ENCODE peak calls at places on chromosomes 5 and 9, in nine cellular contexts. One of them, this sample, is unnamed.

GRCh38 chr5:143931986-143932385 is 120.0 kb downstream of the HMHB1 start:
- DNase-seq in psoas muscle: no peak
- DNase-seq in astrocyte: no peak
- DNase-seq in CD8-positive, alpha-beta T cell: no peak
- DNase-seq in K562: no peak
- DNase-seq in gastrocnemius medialis: no peak
- DNase-seq in IMR-90: no peak
- DNase-seq in HepG2: no peak
- DNase-seq in body of pancreas: no peak
- DNase-seq in this sample: no peak

GRCh38 chr9:113798062-113799030 is 77.8 kb upstream of the ZNF618 start:
- DNase-seq in psoas muscle: no peak
- DNase-seq in astrocyte: no peak
- DNase-seq in CD8-positive, alpha-beta T cell: no peak
- DNase-seq in K562: no peak
- DNase-seq in gastrocnemius medialis: no peak
- DNase-seq in IMR-90: peak; percentile 33
- DNase-seq in HepG2: no peak
- DNase-seq in body of pancreas: no peak
- DNase-seq in this sample: no peak

GRCh38 chr5:40240111-40240510 is 439.6 kb upstream of the PTGER4 start:
- DNase-seq in psoas muscle: no peak
- DNase-seq in astrocyte: no peak
- DNase-seq in CD8-positive, alpha-beta T cell: no peak
- DNase-seq in K562: no peak
- DNase-seq in gastrocnemius medialis: no peak
- DNase-seq in IMR-90: peak; percentile 43
- DNase-seq in HepG2: no peak
- DNase-seq in body of pancreas: no peak
- DNase-seq in this sample: no peak

GRCh38 chr9:4097991-4098390 is 201.9 kb downstream of the GLIS3 start:
- DNase-seq in psoas muscle: no peak
- DNase-seq in astrocyte: no peak
- DNase-seq in CD8-positive, alpha-beta T cell: no peak
- DNase-seq in K562: no peak
- DNase-seq in gastrocnemius medialis: no peak
- DNase-seq in IMR-90: no peak
- DNase-seq in HepG2: no peak
- DNase-seq in body of pancreas: no peak
- DNase-seq in this sample: no peak

GRCh38 chr9:100222674-100223073 is 123.6 kb downstream of the INVS start:
- DNase-seq in psoas muscle: no peak
- DNase-seq in astrocyte: peak; percentile 33
- DNase-seq in CD8-positive, alpha-beta T cell: no peak
- DNase-seq in K562: peak; percentile 28
- DNase-seq in gastrocnemius medialis: no peak
- DNase-seq in IMR-90: peak; percentile 53
- DNase-seq in HepG2: no peak
- DNase-seq in body of pancreas: no peak
- DNase-seq in this sample: no peak

GRCh38 chr5:45262061-45262590 is 434.1 kb downstream of the HCN1 start:
- DNase-seq in psoas muscle: no peak
- DNase-seq in astrocyte: no peak
- DNase-seq in CD8-positive, alpha-beta T cell: no peak
- DNase-seq in K562: no peak
- DNase-seq in gastrocnemius medialis: no peak
- DNase-seq in IMR-90: no peak
- DNase-seq in HepG2: no peak
- DNase-seq in body of pancreas: no peak
- DNase-seq in this sample: no peak

GRCh38 chr9:121498150-121498486 is 1.5 kb downstream of the GGTA1 start:
- DNase-seq in psoas muscle: no peak
- DNase-seq in astrocyte: peak; percentile 53
- DNase-seq in CD8-positive, alpha-beta T cell: no peak
- DNase-seq in K562: peak; percentile 74
- DNase-seq in gastrocnemius medialis: peak; percentile 18
- DNase-seq in IMR-90: peak; percentile 72
- DNase-seq in HepG2: peak; percentile 67
- DNase-seq in body of pancreas: peak; percentile 66
- DNase-seq in this sample: peak; percentile 51

GRCh38 chr9:134554750-134555655 is 86.6 kb upstream of the COL5A1 start:
- DNase-seq in psoas muscle: no peak
- DNase-seq in astrocyte: peak; percentile 77
- DNase-seq in CD8-positive, alpha-beta T cell: no peak
- DNase-seq in K562: no peak
- DNase-seq in gastrocnemius medialis: no peak
- DNase-seq in IMR-90: peak; percentile 38
- DNase-seq in HepG2: no peak
- DNase-seq in body of pancreas: no peak
- DNase-seq in this sample: peak; percentile 39

GRCh38 chr9:8762676-8763075 is 963.1 kb upstream of the DMAC1 start:
- DNase-seq in psoas muscle: no peak
- DNase-seq in astrocyte: no peak
- DNase-seq in CD8-positive, alpha-beta T cell: no peak
- DNase-seq in K562: no peak
- DNase-seq in gastrocnemius medialis: no peak
- DNase-seq in IMR-90: no peak
- DNase-seq in HepG2: no peak
- DNase-seq in body of pancreas: no peak
- DNase-seq in this sample: no peak

GRCh38 chr9:108517591-108518365 is 338.0 kb downstream of the ACTL7B start:
- DNase-seq in psoas muscle: no peak
- DNase-seq in astrocyte: no peak
- DNase-seq in CD8-positive, alpha-beta T cell: no peak
- DNase-seq in K562: no peak
- DNase-seq in gastrocnemius medialis: no peak
- DNase-seq in IMR-90: no peak
- DNase-seq in HepG2: no peak
- DNase-seq in body of pancreas: no peak
- DNase-seq in this sample: no peak

GRCh38 chr5:170451764-170452365 is 52.0 kb upstream of the KCNIP1 start:
- DNase-seq in psoas muscle: no peak
- DNase-seq in astrocyte: peak; percentile 62
- DNase-seq in CD8-positive, alpha-beta T cell: no peak
- DNase-seq in K562: no peak
- DNase-seq in gastrocnemius medialis: no peak
- DNase-seq in IMR-90: peak; percentile 8
- DNase-seq in HepG2: no peak
- DNase-seq in body of pancreas: no peak
- DNase-seq in this sample: no peak

GRCh38 chr9:95383845-95384244 is 66.3 kb upstream of the FANCC start:
- DNase-seq in psoas muscle: no peak
- DNase-seq in astrocyte: no peak
- DNase-seq in CD8-positive, alpha-beta T cell: no peak
- DNase-seq in K562: no peak
- DNase-seq in gastrocnemius medialis: no peak
- DNase-seq in IMR-90: peak; percentile 23
- DNase-seq in HepG2: no peak
- DNase-seq in body of pancreas: no peak
- DNase-seq in this sample: no peak

GRCh38 chr9:95381243-95381642 is 63.7 kb upstream of the FANCC start:
- DNase-seq in psoas muscle: no peak
- DNase-seq in astrocyte: peak; percentile 81
- DNase-seq in CD8-positive, alpha-beta T cell: no peak
- DNase-seq in K562: peak; percentile 33
- DNase-seq in gastrocnemius medialis: no peak
- DNase-seq in IMR-90: peak; percentile 48
- DNase-seq in HepG2: no peak
- DNase-seq in body of pancreas: no peak
- DNase-seq in this sample: no peak

GRCh38 chr9:95382433-95382832 is 64.9 kb upstream of the FANCC start:
- DNase-seq in psoas muscle: no peak
- DNase-seq in astrocyte: no peak
- DNase-seq in CD8-positive, alpha-beta T cell: no peak
- DNase-seq in K562: no peak
- DNase-seq in gastrocnemius medialis: no peak
- DNase-seq in IMR-90: no peak
- DNase-seq in HepG2: no peak
- DNase-seq in body of pancreas: no peak
- DNase-seq in this sample: no peak

GRCh38 chr9:95383198-95383673 is 65.7 kb upstream of the FANCC start:
- DNase-seq in psoas muscle: no peak
- DNase-seq in astrocyte: peak; percentile 83
- DNase-seq in CD8-positive, alpha-beta T cell: no peak
- DNase-seq in K562: no peak
- DNase-seq in gastrocnemius medialis: no peak
- DNase-seq in IMR-90: peak; percentile 85
- DNase-seq in HepG2: peak; percentile 25
- DNase-seq in body of pancreas: no peak
- DNase-seq in this sample: no peak

GRCh38 chr9:95379630-95380029 is 62.1 kb upstream of the FANCC start:
- DNase-seq in psoas muscle: no peak
- DNase-seq in astrocyte: no peak
- DNase-seq in CD8-positive, alpha-beta T cell: no peak
- DNase-seq in K562: no peak
- DNase-seq in gastrocnemius medialis: no peak
- DNase-seq in IMR-90: no peak
- DNase-seq in HepG2: no peak
- DNase-seq in body of pancreas: no peak
- DNase-seq in this sample: no peak
- TF ChIP-seq CTCF in psoas muscle: no peak
- TF ChIP-seq CTCF in astrocyte: no peak
- TF ChIP-seq CTCF in CD8-positive, alpha-beta T cell: peak; percentile 33
- TF ChIP-seq CTCF in K562: no peak
- TF ChIP-seq CTCF in gastrocnemius medialis: no peak
- TF ChIP-seq CTCF in IMR-90: no peak
- TF ChIP-seq CTCF in HepG2: no peak
- TF ChIP-seq CTCF in body of pancreas: no peak
- TF ChIP-seq CTCF in this sample: peak; percentile 8

DNA sequence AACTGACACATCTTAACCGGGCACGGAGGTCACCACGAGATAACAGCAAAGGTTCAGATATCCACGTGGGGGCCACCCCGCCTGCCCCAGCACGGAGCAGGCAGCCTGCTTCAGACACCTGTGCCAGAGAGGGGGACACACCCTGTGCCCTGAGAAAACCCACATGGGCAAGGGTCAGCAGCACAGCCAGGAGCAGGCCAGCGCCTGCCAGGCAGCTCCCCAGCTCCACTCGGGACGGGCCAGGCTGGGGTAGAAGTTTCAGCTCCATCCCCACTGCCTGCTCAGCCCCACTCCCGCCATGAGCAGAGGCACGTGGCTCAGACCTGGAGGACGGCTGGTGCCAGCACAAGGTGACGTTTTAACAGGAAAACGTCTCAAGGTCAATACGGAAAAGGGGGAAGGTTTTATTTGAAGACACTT is 22.2 kb downstream of the SLC12A7 start:
- DNase-seq in psoas muscle: no peak
- DNase-seq in astrocyte: no peak
- DNase-seq in CD8-positive, alpha-beta T cell: no peak
- DNase-seq in K562: no peak
- DNase-seq in gastrocnemius medialis: no peak
- DNase-seq in IMR-90: no peak
- DNase-seq in HepG2: no peak
- DNase-seq in body of pancreas: no peak
- DNase-seq in this sample: no peak
- H3K27ac ChIP-seq in psoas muscle: no peak overlapping the region
- H3K27ac ChIP-seq in astrocyte: no peak overlapping the region
- H3K27ac ChIP-seq in CD8-positive, alpha-beta T cell: no peak overlapping the region
- H3K27ac ChIP-seq in K562: no peak overlapping the region
- H3K27ac ChIP-seq in gastrocnemius medialis: no peak overlapping the region
- H3K27ac ChIP-seq in IMR-90: no peak overlapping the region
- H3K27ac ChIP-seq in HepG2: no peak overlapping the region
- H3K27ac ChIP-seq in body of pancreas: no peak overlapping the region
- H3K27ac ChIP-seq in this sample: no peak overlapping the region

GRCh38 chr9:29575219-29575618 is 2001.9 kb upstream of the C9orf72 start:
- DNase-seq in psoas muscle: no peak
- DNase-seq in astrocyte: no peak
- DNase-seq in CD8-positive, alpha-beta T cell: no peak
- DNase-seq in K562: no peak
- DNase-seq in gastrocnemius medialis: no peak
- DNase-seq in IMR-90: no peak
- DNase-seq in HepG2: no peak
- DNase-seq in body of pancreas: no peak
- DNase-seq in this sample: no peak
- H3K4me3 ChIP-seq in psoas muscle: no peak overlapping the region
- H3K4me3 ChIP-seq in astrocyte: no peak overlapping the region
- H3K4me3 ChIP-seq in CD8-positive, alpha-beta T cell: no peak overlapping the region
- H3K4me3 ChIP-seq in K562: no peak overlapping the region
- H3K4me3 ChIP-seq in gastrocnemius medialis: no peak overlapping the region
- H3K4me3 ChIP-seq in IMR-90: no peak overlapping the region
- H3K4me3 ChIP-seq in HepG2: no peak overlapping the region
- H3K4me3 ChIP-seq in body of pancreas: no peak overlapping the region
- H3K4me3 ChIP-seq in this sample: no peak overlapping the region

GRCh38 chr9:111038336-111039202 is at the start of gene LPAR1:
- DNase-seq in psoas muscle: peak; percentile 71
- DNase-seq in astrocyte: peak; percentile 47
- DNase-seq in CD8-positive, alpha-beta T cell: no peak
- DNase-seq in K562: no peak
- DNase-seq in gastrocnemius medialis: peak; percentile 28
- DNase-seq in IMR-90: peak; percentile 78
- DNase-seq in HepG2: no peak
- DNase-seq in body of pancreas: peak; percentile 60
- DNase-seq in this sample: peak; percentile 36

GRCh38 chr9:111036946-111037743 is 1.1 kb downstream of the LPAR1 start:
- DNase-seq in psoas muscle: no peak
- DNase-seq in astrocyte: peak; percentile 33
- DNase-seq in CD8-positive, alpha-beta T cell: no peak
- DNase-seq in K562: no peak
- DNase-seq in gastrocnemius medialis: no peak
- DNase-seq in IMR-90: peak; percentile 37
- DNase-seq in HepG2: no peak
- DNase-seq in body of pancreas: no peak
- DNase-seq in this sample: no peak

GRCh38 chr9:111039203-111039907 is 1.1 kb upstream of the LPAR1 start:
- DNase-seq in psoas muscle: no peak
- DNase-seq in astrocyte: no peak
- DNase-seq in CD8-positive, alpha-beta T cell: no peak
- DNase-seq in K562: no peak
- DNase-seq in gastrocnemius medialis: no peak
- DNase-seq in IMR-90: no peak
- DNase-seq in HepG2: no peak
- DNase-seq in body of pancreas: peak; percentile 43
- DNase-seq in this sample: no peak

GRCh38 chr9:111036068-111036789 is 2.0 kb downstream of the LPAR1 start:
- DNase-seq in psoas muscle: peak; percentile 70
- DNase-seq in astrocyte: peak; percentile 29
- DNase-seq in CD8-positive, alpha-beta T cell: no peak
- DNase-seq in K562: no peak
- DNase-seq in gastrocnemius medialis: peak; percentile 38
- DNase-seq in IMR-90: peak; percentile 68
- DNase-seq in HepG2: no peak
- DNase-seq in body of pancreas: peak; percentile 69
- DNase-seq in this sample: peak; percentile 71

DNA sequence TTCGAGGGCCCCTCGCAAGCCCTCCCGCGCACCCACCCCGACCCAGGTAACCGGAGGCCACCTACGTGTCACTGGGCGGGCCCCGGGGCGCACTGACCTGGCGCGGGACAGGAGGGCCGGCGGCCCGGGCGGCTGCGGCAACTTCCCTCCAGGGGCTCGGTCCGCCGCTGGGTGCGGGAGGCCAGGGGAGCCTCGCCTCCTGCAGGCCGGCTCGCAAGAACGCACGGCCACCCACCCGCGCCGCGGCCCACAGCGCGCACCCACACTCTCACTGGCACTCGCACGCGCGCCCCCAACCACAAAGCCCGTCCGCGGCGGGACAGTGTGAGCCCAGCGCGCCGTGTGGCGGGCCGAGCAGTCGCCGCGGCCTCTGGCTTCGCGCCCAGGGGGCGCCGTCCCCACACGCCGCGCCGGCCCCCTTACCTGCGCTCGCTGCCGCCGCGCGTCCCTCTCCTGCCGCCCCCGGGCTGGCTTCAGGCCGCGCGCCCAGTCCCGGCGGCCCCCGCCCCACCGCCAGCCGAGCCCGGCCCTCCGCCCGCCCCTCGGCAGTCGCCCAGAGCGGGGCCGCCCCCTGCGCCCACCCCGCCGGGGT is 430 bp downstream of the LPAR1 start:
- DNase-seq in psoas muscle: peak; percentile 42
- DNase-seq in astrocyte: peak; percentile 16
- DNase-seq in CD8-positive, alpha-beta T cell: no peak
- DNase-seq in K562: no peak
- DNase-seq in gastrocnemius medialis: no peak
- DNase-seq in IMR-90: peak; percentile 27
- DNase-seq in HepG2: peak; percentile 6
- DNase-seq in body of pancreas: peak; percentile 56
- DNase-seq in this sample: peak; percentile 48
- TF ChIP-seq CTCF in psoas muscle: no peak
- TF ChIP-seq CTCF in astrocyte: no peak
- TF ChIP-seq CTCF in CD8-positive, alpha-beta T cell: no peak
- TF ChIP-seq CTCF in K562: no peak
- TF ChIP-seq CTCF in gastrocnemius medialis: no peak
- TF ChIP-seq CTCF in IMR-90: peak; percentile 30
- TF ChIP-seq CTCF in HepG2: peak; percentile 56
- TF ChIP-seq CTCF in body of pancreas: peak; percentile 18
- TF ChIP-seq CTCF in this sample: no peak

This sample was measured in dorsolateral prefrontal cortex.